ENCODE peak calls at places on chromosome 21, in nine cellular contexts. One of them, this sample, is unnamed.
A peak's percentile ranks its signal among the peaks of the same experiment; 100 is the strongest.

GRCh38 chr21:21003701-21004100 is 5.5 kb downstream of the NCAM2 start:
- DNase-seq in adrenal gland: no peak
- DNase-seq in thyroid gland: no peak
- DNase-seq in PC-3: peak; percentile 49
- DNase-seq in SJCRH30: peak; percentile 57
- DNase-seq in HCT116: peak; percentile 6
- DNase-seq in Caco-2: peak; percentile 35
- DNase-seq in upper lobe of left lung: no peak
- DNase-seq in GM23248: peak; percentile 57
- DNase-seq in this sample: no peak

GRCh38 chr21:31667141-31667540 is 7.6 kb downstream of the SOD1 start:
- DNase-seq in adrenal gland: no peak
- DNase-seq in thyroid gland: no peak
- DNase-seq in PC-3: no peak
- DNase-seq in SJCRH30: no peak
- DNase-seq in HCT116: no peak
- DNase-seq in Caco-2: no peak
- DNase-seq in upper lobe of left lung: no peak
- DNase-seq in GM23248: no peak
- DNase-seq in this sample: no peak

GRCh38 chr21:29499734-29500343 is 201.1 kb downstream of the BACH1 start:
- DNase-seq in adrenal gland: no peak
- DNase-seq in thyroid gland: no peak
- DNase-seq in PC-3: peak; percentile 67
- DNase-seq in SJCRH30: peak; percentile 62
- DNase-seq in HCT116: peak; percentile 32
- DNase-seq in Caco-2: peak; percentile 41
- DNase-seq in upper lobe of left lung: no peak
- DNase-seq in GM23248: peak; percentile 55
- DNase-seq in this sample: no peak

GRCh38 chr21:39159342-39160063 is 23.7 kb downstream of the PSMG1 start:
- DNase-seq in adrenal gland: no peak
- DNase-seq in thyroid gland: no peak
- DNase-seq in PC-3: no peak
- DNase-seq in SJCRH30: peak; percentile 32
- DNase-seq in HCT116: no peak
- DNase-seq in Caco-2: no peak
- DNase-seq in upper lobe of left lung: no peak
- DNase-seq in GM23248: no peak
- DNase-seq in this sample: no peak

GRCh38 chr21:39087238-39087975 is 95.8 kb downstream of the PSMG1 start:
- DNase-seq in adrenal gland: no peak
- DNase-seq in thyroid gland: no peak
- DNase-seq in PC-3: no peak
- DNase-seq in SJCRH30: no peak
- DNase-seq in HCT116: no peak
- DNase-seq in Caco-2: no peak
- DNase-seq in upper lobe of left lung: no peak
- DNase-seq in GM23248: no peak
- DNase-seq in this sample: no peak

GRCh38 chr21:32463889-32464300 is 51.4 kb downstream of the EVA1C start:
- DNase-seq in adrenal gland: no peak
- DNase-seq in thyroid gland: peak; percentile 14
- DNase-seq in PC-3: peak; percentile 80
- DNase-seq in SJCRH30: no peak
- DNase-seq in HCT116: peak; percentile 85
- DNase-seq in Caco-2: no peak
- DNase-seq in upper lobe of left lung: no peak
- DNase-seq in GM23248: peak; percentile 59
- DNase-seq in this sample: no peak

GRCh38 chr21:38773108-38774061 is 32.3 kb upstream of the ETS2 start:
- DNase-seq in adrenal gland: no peak
- DNase-seq in thyroid gland: no peak
- DNase-seq in PC-3: peak; percentile 95
- DNase-seq in SJCRH30: peak; percentile 43
- DNase-seq in HCT116: peak; percentile 81
- DNase-seq in Caco-2: no peak
- DNase-seq in upper lobe of left lung: no peak
- DNase-seq in GM23248: peak; percentile 97
- DNase-seq in this sample: no peak

GRCh38 chr21:39503138-39503762 is 51.5 kb downstream of the SH3BGR start:
- DNase-seq in adrenal gland: no peak
- DNase-seq in thyroid gland: no peak
- DNase-seq in PC-3: no peak
- DNase-seq in SJCRH30: no peak
- DNase-seq in HCT116: no peak
- DNase-seq in Caco-2: no peak
- DNase-seq in upper lobe of left lung: no peak
- DNase-seq in GM23248: no peak
- DNase-seq in this sample: no peak

GRCh38 chr21:30232011-30232410 is 16.1 kb upstream of the CLDN8 start:
- DNase-seq in adrenal gland: no peak
- DNase-seq in thyroid gland: no peak
- DNase-seq in PC-3: no peak
- DNase-seq in SJCRH30: no peak
- DNase-seq in HCT116: no peak
- DNase-seq in Caco-2: no peak
- DNase-seq in upper lobe of left lung: no peak
- DNase-seq in GM23248: peak; percentile 26
- DNase-seq in this sample: no peak

GRCh38 chr21:42621166-42621827 is 32.1 kb upstream of the PDE9A start:
- DNase-seq in adrenal gland: no peak
- DNase-seq in thyroid gland: peak; percentile 68
- DNase-seq in PC-3: no peak
- DNase-seq in SJCRH30: no peak
- DNase-seq in HCT116: no peak
- DNase-seq in Caco-2: no peak
- DNase-seq in upper lobe of left lung: peak; percentile 69
- DNase-seq in GM23248: no peak
- DNase-seq in this sample: peak; percentile 31

GRCh38 chr21:33185852-33186251 is 43.9 kb upstream of the IFNAR2 start:
- DNase-seq in adrenal gland: no peak
- DNase-seq in thyroid gland: no peak
- DNase-seq in PC-3: no peak
- DNase-seq in SJCRH30: no peak
- DNase-seq in HCT116: no peak
- DNase-seq in Caco-2: no peak
- DNase-seq in upper lobe of left lung: no peak
- DNase-seq in GM23248: no peak
- DNase-seq in this sample: no peak

GRCh38 chr21:38351176-38351959 is 94.6 kb downstream of the KCNJ15 start:
- DNase-seq in adrenal gland: no peak
- DNase-seq in thyroid gland: no peak
- DNase-seq in PC-3: no peak
- DNase-seq in SJCRH30: no peak
- DNase-seq in HCT116: no peak
- DNase-seq in Caco-2: no peak
- DNase-seq in upper lobe of left lung: no peak
- DNase-seq in GM23248: peak; percentile 23
- DNase-seq in this sample: no peak

GRCh38 chr21:36960676-36961284 is 5.7 kb downstream of the HLCS start:
- DNase-seq in adrenal gland: no peak
- DNase-seq in thyroid gland: no peak
- DNase-seq in PC-3: no peak
- DNase-seq in SJCRH30: no peak
- DNase-seq in HCT116: no peak
- DNase-seq in Caco-2: no peak
- DNase-seq in upper lobe of left lung: no peak
- DNase-seq in GM23248: no peak
- DNase-seq in this sample: no peak

GRCh38 chr21:31201548-31201947 is 142.5 kb downstream of the TIAM1 start:
- DNase-seq in adrenal gland: no peak
- DNase-seq in thyroid gland: peak; percentile 7
- DNase-seq in PC-3: no peak
- DNase-seq in SJCRH30: no peak
- DNase-seq in HCT116: no peak
- DNase-seq in Caco-2: no peak
- DNase-seq in upper lobe of left lung: peak; percentile 32
- DNase-seq in GM23248: peak; percentile 92
- DNase-seq in this sample: no peak

GRCh38 chr21:15408089-15408488 is 321.7 kb upstream of the USP25 start:
- DNase-seq in adrenal gland: no peak
- DNase-seq in thyroid gland: no peak
- DNase-seq in PC-3: no peak
- DNase-seq in SJCRH30: no peak
- DNase-seq in HCT116: no peak
- DNase-seq in Caco-2: no peak
- DNase-seq in upper lobe of left lung: no peak
- DNase-seq in GM23248: no peak
- DNase-seq in this sample: no peak

GRCh38 chr21:27261676-27262075 is 294.8 kb upstream of the ADAMTS5 start:
- DNase-seq in adrenal gland: no peak
- DNase-seq in thyroid gland: no peak
- DNase-seq in PC-3: no peak
- DNase-seq in SJCRH30: no peak
- DNase-seq in HCT116: no peak
- DNase-seq in Caco-2: no peak
- DNase-seq in upper lobe of left lung: no peak
- DNase-seq in GM23248: no peak
- DNase-seq in this sample: no peak

GRCh38 chr21:39612233-39613028 is at the start of gene B3GALT5:
- DNase-seq in adrenal gland: no peak
- DNase-seq in thyroid gland: peak; percentile 65
- DNase-seq in PC-3: peak; percentile 45
- DNase-seq in SJCRH30: peak; percentile 82
- DNase-seq in HCT116: peak; percentile 15
- DNase-seq in Caco-2: peak; percentile 49
- DNase-seq in upper lobe of left lung: no peak
- DNase-seq in GM23248: no peak
- DNase-seq in this sample: no peak

DNA sequence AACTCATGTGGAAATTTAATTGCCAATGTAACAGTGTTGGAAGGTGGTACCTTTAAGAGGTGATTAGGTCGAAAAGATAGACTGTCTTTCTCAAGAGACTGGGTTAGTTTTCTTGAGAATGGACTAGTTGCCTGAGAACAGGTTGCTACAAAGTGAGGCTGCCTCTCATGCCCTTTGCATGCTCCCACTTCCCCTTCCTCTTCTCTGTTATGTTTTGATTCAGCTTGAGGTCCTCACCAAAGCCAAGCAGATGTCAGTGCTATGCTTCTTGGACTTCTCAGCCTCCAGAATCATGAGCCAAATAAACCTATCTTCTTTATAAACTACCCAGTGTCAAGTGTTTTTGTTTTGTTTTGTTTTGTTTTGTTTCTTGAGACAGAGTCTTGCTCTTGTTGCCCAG is 187.0 kb upstream of the RUNX1 start:
- DNase-seq in adrenal gland: no peak
- DNase-seq in thyroid gland: no peak
- DNase-seq in PC-3: no peak
- DNase-seq in SJCRH30: no peak
- DNase-seq in HCT116: no peak
- DNase-seq in Caco-2: no peak
- DNase-seq in upper lobe of left lung: no peak
- DNase-seq in GM23248: no peak
- DNase-seq in this sample: no peak
- H3K4me1 ChIP-seq in adrenal gland: no peaks in the 10 kb centered on the region
- H3K4me1 ChIP-seq in thyroid gland: no peaks in the 10 kb centered on the region
- H3K4me1 ChIP-seq in PC-3: peaks cover 19% of the 10 kb centered on the region
- H3K4me1 ChIP-seq in SJCRH30: peaks cover 57% of the 10 kb centered on the region
- H3K4me1 ChIP-seq in HCT116: peaks cover 27% of the 10 kb centered on the region
- H3K4me1 ChIP-seq in Caco-2: peaks cover 15% of the 10 kb centered on the region
- H3K4me1 ChIP-seq in upper lobe of left lung: no peaks in the 10 kb centered on the region
- H3K4me1 ChIP-seq in GM23248: peaks cover 16% of the 10 kb centered on the region
- H3K4me1 ChIP-seq in this sample: no peaks in the 10 kb centered on the region

DNA sequence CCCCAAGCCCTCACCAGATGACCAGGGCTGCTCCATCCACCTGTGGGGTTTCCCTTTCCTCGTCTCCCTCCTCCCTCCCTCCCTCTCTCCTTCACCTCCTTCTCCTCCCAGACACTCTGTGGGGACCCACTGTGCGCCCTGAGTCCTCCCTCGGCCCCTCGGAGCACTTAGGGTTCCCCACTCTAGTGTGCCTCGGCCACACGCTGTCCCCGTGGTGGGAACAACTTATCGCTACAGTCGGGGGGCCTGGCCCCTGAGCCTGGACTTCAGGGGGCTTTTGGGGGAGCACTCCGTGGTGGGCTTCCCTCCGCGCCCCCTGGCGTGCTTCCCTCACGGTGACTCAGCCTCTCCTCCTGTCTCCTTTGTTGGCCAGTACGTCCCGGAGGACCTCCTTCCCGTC is 27.5 kb downstream of the CSTB start:
- DNase-seq in adrenal gland: no peak
- DNase-seq in thyroid gland: no peak
- DNase-seq in PC-3: no peak
- DNase-seq in SJCRH30: no peak
- DNase-seq in HCT116: no peak
- DNase-seq in Caco-2: no peak
- DNase-seq in upper lobe of left lung: no peak
- DNase-seq in GM23248: no peak
- DNase-seq in this sample: no peak
- H3K4me3 ChIP-seq in adrenal gland: no peak overlapping the region
- H3K4me3 ChIP-seq in thyroid gland: no peak overlapping the region
- H3K4me3 ChIP-seq in PC-3: no peak overlapping the region
- H3K4me3 ChIP-seq in SJCRH30: no peak overlapping the region
- H3K4me3 ChIP-seq in HCT116: no peak overlapping the region
- H3K4me3 ChIP-seq in Caco-2: no peak overlapping the region
- H3K4me3 ChIP-seq in upper lobe of left lung: no peak overlapping the region
- H3K4me3 ChIP-seq in GM23248: no peak overlapping the region
- H3K4me3 ChIP-seq in this sample: no peak overlapping the region

DNA sequence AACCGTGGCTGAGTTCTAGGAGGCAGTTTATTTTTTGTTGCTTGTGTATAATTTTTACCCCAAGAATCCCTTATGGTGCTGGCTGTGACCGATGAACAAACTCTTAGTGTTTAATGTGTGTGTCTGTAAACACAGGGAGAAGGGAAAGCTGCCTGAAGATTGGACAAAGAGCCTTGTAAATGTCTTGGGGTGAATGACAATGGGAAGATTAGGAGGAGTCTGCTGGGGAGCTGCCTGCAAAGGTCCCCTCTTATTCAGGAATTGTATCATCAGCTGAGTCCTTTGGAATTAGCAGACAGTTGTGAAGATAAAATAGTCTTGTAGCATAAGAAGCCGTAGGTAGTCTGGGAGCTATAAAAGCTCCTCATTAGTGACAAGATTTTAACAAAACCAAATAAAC is 88.4 kb downstream of the RUNX1 start:
- DNase-seq in adrenal gland: no peak
- DNase-seq in thyroid gland: no peak
- DNase-seq in PC-3: no peak
- DNase-seq in SJCRH30: no peak
- DNase-seq in HCT116: no peak
- DNase-seq in Caco-2: no peak
- DNase-seq in upper lobe of left lung: no peak
- DNase-seq in GM23248: no peak
- DNase-seq in this sample: no peak
- H3K4me1 ChIP-seq in adrenal gland: no peaks in the 10 kb centered on the region
- H3K4me1 ChIP-seq in thyroid gland: no peaks in the 10 kb centered on the region
- H3K4me1 ChIP-seq in PC-3: peaks cover 22% of the 10 kb centered on the region
- H3K4me1 ChIP-seq in SJCRH30: no peaks in the 10 kb centered on the region
- H3K4me1 ChIP-seq in HCT116: no peaks in the 10 kb centered on the region
- H3K4me1 ChIP-seq in Caco-2: no peaks in the 10 kb centered on the region
- H3K4me1 ChIP-seq in upper lobe of left lung: peaks cover 12% of the 10 kb centered on the region
- H3K4me1 ChIP-seq in GM23248: peaks cover 10% of the 10 kb centered on the region
- H3K4me1 ChIP-seq in this sample: peaks cover 2% of the 10 kb centered on the region

DNA sequence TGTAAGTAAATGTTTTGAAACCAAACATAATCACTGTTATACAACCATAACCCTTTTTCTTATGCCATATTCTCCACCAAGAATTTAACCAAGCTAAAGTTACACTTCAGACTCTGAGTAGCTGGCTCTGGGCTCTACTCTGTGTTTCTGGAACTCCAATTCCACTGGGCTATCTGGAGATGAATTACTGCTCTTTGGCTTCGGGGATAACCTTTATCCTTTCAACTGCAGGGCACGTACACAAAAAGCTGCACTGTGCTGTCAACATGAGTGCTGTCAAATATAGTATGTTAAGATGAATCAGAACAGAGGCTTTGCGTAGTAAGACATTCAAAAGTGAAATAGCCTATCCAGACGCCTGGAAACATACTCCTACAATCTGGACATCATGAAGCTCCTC is 500.6 kb downstream of the LTN1 start:
- DNase-seq in adrenal gland: no peak
- DNase-seq in thyroid gland: no peak
- DNase-seq in PC-3: no peak
- DNase-seq in SJCRH30: no peak
- DNase-seq in HCT116: no peak
- DNase-seq in Caco-2: no peak
- DNase-seq in upper lobe of left lung: no peak
- DNase-seq in GM23248: no peak
- DNase-seq in this sample: no peak
- H3K4me3 ChIP-seq in adrenal gland: no peak overlapping the region
- H3K4me3 ChIP-seq in thyroid gland: no peak overlapping the region
- H3K4me3 ChIP-seq in PC-3: no peak overlapping the region
- H3K4me3 ChIP-seq in SJCRH30: no peak overlapping the region
- H3K4me3 ChIP-seq in HCT116: no peak overlapping the region
- H3K4me3 ChIP-seq in Caco-2: no peak overlapping the region
- H3K4me3 ChIP-seq in upper lobe of left lung: no peak overlapping the region
- H3K4me3 ChIP-seq in GM23248: no peak overlapping the region
- H3K4me3 ChIP-seq in this sample: no peak overlapping the region

This sample was measured in upper lobe of right lung.